ENCODE peak calls at places on chromosome 2, in five cellular contexts. C, B, J, I and L are unnamed samples.

GRCh38 chr2:130303142-130303541 is 39.6 kb upstream of the IMP4 start:
- DNase-seq in B (no peak), C (no peak), I (no peak), J (no peak), L (no peak)

GRCh38 chr2:72915907-72916742 is 1.2 kb upstream of the EMX1 start:
- DNase-seq in C (peak), B (peak), J (peak), I (no peak), L (no peak)

GRCh38 chr2:158999458-158999857 is 31.0 kb downstream of the TANC1 start:
- DNase-seq in B (no peak), I (no peak), J (peak), C (no peak), L (no peak)

GRCh38 chr2:52934354-52934898 is 833.2 kb upstream of the CHAC2 start:
- DNase-seq in J (peak), I (peak), B (no peak), C (no peak), L (peak)

GRCh38 chr2:16931441-16931840 is 265.8 kb upstream of the CYRIA start:
- DNase-seq in B (no peak), J (no peak), I (no peak), C (no peak), L (no peak)

GRCh38 chr2:8892149-8892548 is 54.7 kb upstream of the KIDINS220 start:
- DNase-seq in J (no peak), B (no peak), C (no peak), I (no peak), L (no peak)

GRCh38 chr2:122705751-122706150 is 950.3 kb downstream of the TSN start:
- DNase-seq in J (no peak), B (no peak), C (no peak), I (no peak), L (no peak)

GRCh38 chr2:74632209-74632938 is 15.8 kb downstream of the M1AP start:
- DNase-seq in J (peak), C (peak), I (no peak), B (peak), L (no peak)

GRCh38 chr2:3317277-3317685 is 60.3 kb downstream of the EIPR1 start:
- DNase-seq in C (no peak), J (no peak), B (no peak), I (no peak), L (no peak)

GRCh38 chr2:129101186-129101585 is 782.5 kb upstream of the HS6ST1 start:
- DNase-seq in B (no peak), J (no peak), I (no peak), C (no peak), L (no peak)

GRCh38 chr2:46915811-46916630 is 415 bp upstream of the MCFD2 start:
- DNase-seq in B (peak), I (peak), C (peak), J (peak), L (peak)

GRCh38 chr2:46913471-46914381 is 1.9 kb downstream of the MCFD2 start:
- DNase-seq in C (no peak), B (peak), J (peak), I (no peak), L (no peak)

GRCh38 chr2:46917628-46918027 is 2.0 kb upstream of the MCFD2 start:
- DNase-seq in I (no peak), B (no peak), J (no peak), C (no peak), L (no peak)

GRCh38 chr2:46915281-46915810 is at the start of gene MCFD2:
- DNase-seq in J (no peak), C (peak), B (no peak), I (no peak), L (no peak)

DNA sequence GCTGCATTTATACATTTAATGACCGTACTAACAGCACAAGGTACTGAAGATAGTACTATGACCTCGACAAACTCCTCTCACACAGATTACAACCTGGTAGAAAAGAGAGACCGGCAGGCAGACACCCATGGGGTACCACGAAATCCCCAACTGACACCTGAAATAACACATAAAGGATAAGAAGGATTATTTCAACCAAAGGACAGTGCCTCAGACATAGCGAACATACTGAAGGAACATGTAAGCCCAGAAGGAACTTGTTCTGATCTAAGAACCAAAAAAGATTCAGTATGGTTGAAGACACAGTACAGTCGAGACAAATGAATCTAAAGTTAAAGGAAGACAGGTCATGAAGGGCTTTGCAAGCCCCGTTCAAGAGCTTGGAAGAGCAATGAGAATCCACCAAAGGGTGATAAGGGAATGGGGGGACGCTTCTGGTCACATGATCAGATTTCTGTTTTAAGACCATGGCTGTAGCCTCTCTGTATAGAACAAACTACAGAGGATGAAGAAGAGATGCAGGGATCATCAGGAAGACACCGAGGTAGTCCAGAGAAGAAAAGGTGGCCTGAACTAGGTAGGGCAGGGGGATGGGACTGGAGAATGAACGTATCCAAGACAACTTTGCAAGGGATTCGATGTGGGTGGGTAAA is 902 bp downstream of the MCFD2 start:
- DNase-seq in B (no peak), C (no peak), I (no peak), J (no peak), L (no peak)
- H3K27ac ChIP-seq in B (no peak), C (peak), I (peak), J (peak), L (peak)

GRCh38 chr2:102149243-102149642 is 6.7 kb downstream of the IL1R1 start:
- DNase-seq in I (no peak), J (no peak), B (no peak), C (no peak), L (no peak)
- H3K27ac ChIP-seq in I (no peak), J (no peak), B (no peak), C (no peak), L (no peak)

GRCh38 chr2:152418688-152419087 is 83.7 kb downstream of the FMNL2 start:
- DNase-seq in C (no peak), J (peak), B (no peak), I (no peak), L (no peak)

GRCh38 chr2:152423684-152424083 is 88.7 kb downstream of the FMNL2 start:
- DNase-seq in I (no peak), J (no peak), B (no peak), C (no peak), L (no peak)

GRCh38 chr2:152420923-152421322 is 85.9 kb downstream of the FMNL2 start:
- DNase-seq in I (no peak), J (no peak), B (no peak), C (no peak), L (no peak)

GRCh38 chr2:152421521-152422367 is 86.8 kb downstream of the FMNL2 start:
- DNase-seq in I (peak), B (no peak), C (peak), J (peak), L (peak)

DNA sequence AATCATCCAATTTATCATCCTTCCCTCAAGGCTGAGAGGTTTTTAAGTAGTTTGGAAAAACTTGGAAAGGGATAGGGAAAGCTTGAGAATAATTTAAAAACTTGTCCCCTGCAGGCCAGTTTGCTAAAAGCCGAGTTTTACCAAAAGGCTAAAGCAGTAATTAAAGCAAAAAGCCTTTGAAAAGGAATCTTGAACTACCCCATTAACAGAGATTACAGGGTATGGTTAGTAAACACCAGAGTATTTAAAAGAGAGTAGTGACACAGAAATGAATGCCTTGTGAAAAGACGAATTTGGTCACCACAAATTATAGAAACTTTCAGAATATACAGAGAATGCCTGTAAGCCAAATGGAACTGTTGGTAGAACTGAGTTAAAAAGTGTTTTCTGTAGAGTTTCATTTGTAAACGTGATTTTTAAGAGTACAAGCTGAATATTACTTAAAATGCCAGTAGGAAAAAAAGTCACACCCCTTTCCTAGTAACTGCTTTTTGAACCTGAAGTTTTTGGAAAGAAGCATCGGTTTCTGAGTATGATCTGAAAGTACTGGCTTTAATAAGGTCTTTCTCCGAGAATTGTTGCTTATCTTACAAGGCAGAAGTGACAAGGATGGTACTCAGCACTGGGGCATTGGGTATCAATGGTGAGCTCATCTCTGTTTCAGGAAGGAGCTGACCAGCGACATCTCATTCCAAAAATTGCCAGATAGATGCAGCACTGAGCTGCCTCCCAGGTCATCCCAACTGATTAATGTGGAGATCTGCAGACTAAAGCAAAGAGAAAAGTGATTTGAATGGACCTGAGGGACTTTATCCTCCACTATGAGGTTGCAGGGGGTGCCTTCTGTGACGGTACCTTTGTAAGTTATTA is 85.2 kb downstream of the FMNL2 start:
- DNase-seq in J (no peak), B (no peak), I (no peak), C (no peak), L (no peak)
- H3K27ac ChIP-seq in J (no peak), B (no peak), I (peak), C (peak), L (peak)

DNA sequence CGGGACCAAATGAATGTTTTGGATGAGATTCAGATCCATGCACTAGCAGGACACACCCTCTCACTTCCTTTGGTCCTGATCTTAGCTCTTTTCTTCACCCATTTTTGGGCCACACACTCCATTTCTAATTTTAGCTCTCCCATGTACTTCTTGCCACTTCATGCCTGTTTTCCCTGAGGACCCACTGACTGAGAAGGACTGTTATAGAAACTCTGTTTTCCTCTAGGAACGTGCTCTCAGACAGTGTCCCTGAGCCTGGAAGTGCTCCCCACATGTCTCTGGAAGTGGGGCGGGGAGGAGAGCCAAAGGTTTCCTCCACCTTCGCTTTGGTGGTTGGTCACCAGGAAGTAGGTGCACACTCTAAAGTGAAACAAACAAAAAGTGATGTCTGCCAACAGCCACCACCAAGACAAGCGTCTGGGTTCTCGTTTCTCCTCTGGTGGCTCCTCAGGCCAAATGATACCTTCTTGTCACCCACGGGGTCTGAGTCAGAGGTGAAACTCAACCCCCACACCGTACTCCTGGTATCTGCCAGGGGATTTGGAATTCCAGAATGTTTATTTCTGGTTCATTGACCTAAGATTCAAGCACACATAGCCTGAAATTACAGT is 74.7 kb downstream of the MERTK start:
- DNase-seq in B (no peak), C (no peak), I (no peak), J (peak), L (no peak)
- H3K27ac ChIP-seq in B (no peak), C (no peak), I (no peak), J (no peak), L (no peak)

DNA sequence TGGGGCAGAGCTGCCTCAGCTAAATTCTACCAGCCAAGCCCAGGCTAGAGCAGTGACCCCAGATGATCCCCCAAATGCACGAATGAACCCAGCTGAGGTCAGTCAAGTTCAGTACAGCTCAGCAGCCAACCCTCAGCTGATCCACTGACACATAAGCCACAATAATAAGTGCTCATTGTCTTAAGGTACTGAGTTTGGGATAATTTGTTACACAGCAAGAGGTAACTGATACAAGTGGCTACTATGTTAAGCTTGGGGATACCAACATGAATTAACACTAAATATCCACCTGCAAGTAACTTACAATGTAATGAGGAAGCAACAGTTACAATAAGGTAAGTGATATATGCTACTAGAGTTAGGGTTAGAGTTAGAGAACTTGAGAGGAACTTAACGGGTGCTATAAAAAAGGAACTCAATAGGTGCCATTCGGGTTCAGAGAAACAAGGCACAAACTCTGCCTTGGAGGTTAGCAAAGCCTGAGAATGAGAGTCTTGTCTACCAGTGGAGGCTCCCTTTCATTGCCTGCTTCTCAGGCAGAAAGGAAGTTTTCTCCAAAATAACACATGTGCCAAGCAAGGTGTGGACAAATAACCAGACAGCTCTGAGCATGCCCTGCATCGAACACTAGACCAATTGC is 189.4 kb downstream of the ARL4C start:
- DNase-seq in I (no peak), J (no peak), C (no peak), B (no peak), L (no peak)
- H3K27ac ChIP-seq in I (peak), J (no peak), C (peak), B (no peak), L (peak)

GRCh38 chr2:100902833-100903405 is 83.0 kb downstream of the NPAS2 start:
- DNase-seq in B (no peak), C (peak), I (peak), J (peak), L (peak)
- H3K27ac ChIP-seq in B (no peak), C (peak), I (peak), J (peak), L (peak)

DNA sequence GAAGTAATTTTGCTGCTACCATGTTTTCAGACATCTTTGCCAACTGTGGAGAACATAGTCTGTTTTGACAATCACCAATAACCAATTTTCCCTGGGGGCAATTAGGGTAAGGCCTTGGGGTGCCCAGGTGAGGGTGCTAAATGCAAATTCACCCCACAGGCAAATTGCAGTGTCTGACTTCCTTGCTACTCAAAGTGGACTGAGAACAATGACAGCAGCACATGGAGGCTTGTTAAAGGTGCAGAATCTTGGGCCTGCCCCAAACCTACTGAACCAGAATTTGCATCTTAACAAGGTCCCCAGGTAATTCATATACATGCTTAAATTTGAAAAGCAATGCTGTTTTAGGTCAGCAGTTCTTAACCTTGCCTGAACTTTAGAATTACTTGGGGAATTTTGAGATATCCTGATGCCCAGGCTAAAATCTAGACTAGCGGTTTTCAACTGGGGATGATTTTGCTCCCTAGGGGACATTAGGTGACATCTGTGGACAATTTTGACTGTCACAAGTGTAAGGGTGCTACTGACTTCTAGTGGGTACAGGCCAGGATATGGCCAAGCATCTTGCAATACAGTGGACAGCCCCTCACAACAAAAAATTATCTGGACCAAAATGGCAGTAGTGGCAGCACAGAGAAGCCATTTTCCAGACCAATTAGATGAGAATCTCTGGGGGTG is 80.2 kb upstream of the GCFC2 start:
- DNase-seq in I (no peak), J (no peak), C (no peak), B (no peak), L (no peak)
- H3K27ac ChIP-seq in I (no peak), J (no peak), C (no peak), B (no peak), L (no peak)